ENCODE peak calls at places on chromosome 13, in four cellular contexts. B is neural crest cell, R is ascending aorta, P is cardiac fibroblast. N is an unnamed sample.

GRCh38 chr13:81770868-81771505 is 1430.1 kb upstream of the SPRY2 start:
- DNase-seq in B (no peak), R (no peak), P (no peak), N (no peak)

GRCh38 chr13:42022796-42023493 is 25.5 kb upstream of the DGKH start:
- DNase-seq in B (no peak), R (no peak), P (peak; percentile 56), N (no peak)

GRCh38 chr13:69828527-69828926 is 279.1 kb upstream of the ATXN8OS start:
- DNase-seq in B (no peak), R (no peak), P (no peak), N (no peak)

GRCh38 chr13:66899955-66900354 is 330.2 kb downstream of the PCDH9 start:
- DNase-seq in B (no peak), R (no peak), P (no peak), N (no peak)

GRCh38 chr13:50693755-50694154 is 149.7 kb downstream of the DLEU7 start:
- DNase-seq in B (no peak), R (no peak), P (peak; percentile 49), N (no peak)

GRCh38 chr13:99086869-99087129 is 108.9 kb upstream of the DOCK9 start:
- DNase-seq in B (peak; percentile 22), R (no peak), P (peak; percentile 35), N (no peak)

GRCh38 chr13:92989301-92989700 is 237.3 kb upstream of the GPC6 start:
- DNase-seq in B (no peak), R (no peak), P (no peak), N (no peak)

GRCh38 chr13:41974262-41974900 is 13.5 kb upstream of the VWA8 start:
- DNase-seq in B (no peak), R (no peak), P (no peak), N (no peak)

GRCh38 chr13:27980280-27980998 is 8.1 kb downstream of the URAD start:
- DNase-seq in B (no peak), R (no peak), P (no peak), N (no peak)

GRCh38 chr13:87680298-87680697 is 9.1 kb downstream of the SLITRK5 start:
- DNase-seq in B (no peak), R (no peak), P (no peak), N (peak; percentile 38)

GRCh38 chr13:94617389-94618000 is 15.8 kb downstream of the GPR180 start:
- DNase-seq in B (no peak), R (no peak), P (peak; percentile 36), N (no peak)

GRCh38 chr13:110712849-110713641 is 455 bp upstream of the ING1 start:
- DNase-seq in B (peak; percentile 98), R (peak; percentile 100), P (peak; percentile 100), N (peak; percentile 99)
- TF ChIP-seq CTCF in B (no peak), R (no peak), P (no peak), N (no peak)

DNA sequence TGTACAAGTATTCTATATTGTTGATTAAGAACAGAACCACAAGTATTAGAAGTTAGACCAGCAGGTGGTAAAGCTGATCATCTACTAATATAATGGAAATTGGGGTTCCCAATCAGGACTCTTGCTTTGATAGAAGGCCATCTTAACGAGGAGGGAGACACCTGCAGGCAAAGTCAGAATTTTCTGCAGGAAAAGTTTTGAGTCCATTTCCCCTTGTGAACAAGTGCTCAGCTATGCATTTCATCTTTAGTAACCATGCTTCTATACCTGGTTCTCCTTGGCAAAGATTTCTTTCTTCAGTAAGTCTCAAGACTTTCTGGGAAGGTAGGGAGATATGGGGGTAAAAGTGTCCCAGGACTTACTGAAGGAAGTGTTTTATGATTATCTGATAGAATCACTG is 36.1 kb upstream of the USPL1 start:
- DNase-seq in B (no peak), R (no peak), P (peak; percentile 41), N (peak; percentile 5)
- TF ChIP-seq CTCF in B (peak; percentile 42), R (no peak), P (peak; percentile 17), N (peak; percentile 56)

DNA sequence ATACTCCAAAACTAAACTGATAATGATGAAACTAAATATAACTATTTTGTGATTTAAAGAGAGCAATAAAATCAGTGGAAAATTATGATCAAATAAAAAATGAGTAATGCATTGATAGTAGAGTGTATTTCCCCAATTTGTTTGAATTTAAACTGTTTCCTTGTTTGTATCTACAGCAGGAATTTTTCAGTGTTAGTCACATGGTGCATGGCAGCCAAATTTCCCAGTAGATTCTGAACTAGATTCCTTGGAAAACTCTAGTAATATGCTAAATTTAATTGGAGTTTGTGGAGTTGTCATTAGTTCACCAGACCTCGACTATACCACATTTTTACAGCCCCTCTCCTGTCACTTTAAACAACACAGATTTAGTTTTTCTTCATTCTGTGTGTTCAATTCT is 156.2 kb downstream of the PCCA start:
- DNase-seq in B (no peak), R (no peak), P (no peak), N (no peak)
- TF ChIP-seq CTCF in B (no peak), R (no peak), P (no peak), N (no peak)

DNA sequence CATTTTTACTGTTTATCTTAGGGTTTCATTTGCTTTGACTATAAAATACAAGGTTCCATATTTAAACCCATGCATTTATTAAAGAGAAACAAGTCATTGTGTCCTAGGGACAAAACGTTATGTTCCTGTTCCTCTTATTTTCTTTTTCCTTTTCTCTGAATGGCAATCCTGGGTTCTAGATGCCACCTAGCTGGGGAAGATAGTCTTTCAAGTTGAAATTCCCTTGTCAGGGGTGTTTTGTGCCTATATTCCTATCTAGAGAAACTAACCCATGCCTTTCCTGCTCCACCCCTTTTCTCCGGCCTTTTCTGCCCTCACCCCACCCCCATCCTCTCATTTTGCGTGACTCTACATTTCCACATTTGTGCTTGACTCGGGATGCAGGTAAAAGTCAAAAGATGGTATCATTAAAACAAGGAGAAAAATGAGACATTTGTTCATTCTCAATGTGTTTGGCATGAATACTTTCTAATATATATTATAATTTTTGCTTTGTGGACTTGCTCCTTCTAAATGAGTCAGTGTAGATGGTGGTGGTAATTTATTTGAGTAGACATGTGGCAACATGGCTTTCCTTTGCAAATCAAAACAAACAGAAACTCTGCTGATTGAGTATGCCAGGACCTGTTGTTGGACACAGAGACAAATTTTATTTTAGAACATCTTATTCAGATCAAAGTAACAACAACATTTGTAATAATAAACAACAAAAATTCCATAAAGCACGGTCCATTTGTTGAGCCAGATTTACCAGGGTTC is 26.8 kb upstream of the STARD13 start:
- DNase-seq in B (no peak), R (no peak), P (peak; percentile 42), N (no peak)
- TF ChIP-seq CTCF in B (no peak), R (no peak), P (peak; percentile 17), N (no peak)

DNA sequence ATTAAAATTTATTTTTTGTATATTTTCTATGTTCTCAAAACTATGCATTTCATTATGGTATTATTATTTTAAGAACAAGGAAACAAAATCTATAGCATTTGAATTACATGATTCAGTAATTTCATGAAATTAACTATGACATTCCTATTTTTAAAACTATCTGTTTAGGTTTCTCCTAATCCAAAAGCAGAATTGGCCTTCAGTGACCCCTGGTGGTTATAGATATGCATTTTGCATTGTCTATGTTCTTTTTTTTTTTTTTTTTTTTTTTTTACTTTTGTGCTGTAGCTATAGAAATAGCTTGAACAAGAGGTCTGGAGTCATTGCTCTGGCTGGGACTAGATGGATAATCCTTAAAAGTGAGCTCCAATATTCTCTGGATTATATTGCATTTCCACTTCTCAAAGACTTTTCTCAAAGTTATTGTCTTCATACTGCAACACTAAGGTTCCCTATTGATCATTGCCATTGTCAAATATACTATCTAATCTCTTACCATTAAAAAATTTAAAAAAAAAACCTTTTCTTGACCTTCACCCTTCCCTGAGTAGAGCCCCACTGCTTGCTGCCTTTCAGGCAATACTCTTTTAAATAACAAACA is 15.9 kb upstream of the DNAJC3 start:
- DNase-seq in B (no peak), R (no peak), P (peak; percentile 75), N (peak; percentile 62)
- TF ChIP-seq CTCF in B (peak; percentile 78), R (peak; percentile 15), P (peak; percentile 52), N (peak; percentile 86)

DNA sequence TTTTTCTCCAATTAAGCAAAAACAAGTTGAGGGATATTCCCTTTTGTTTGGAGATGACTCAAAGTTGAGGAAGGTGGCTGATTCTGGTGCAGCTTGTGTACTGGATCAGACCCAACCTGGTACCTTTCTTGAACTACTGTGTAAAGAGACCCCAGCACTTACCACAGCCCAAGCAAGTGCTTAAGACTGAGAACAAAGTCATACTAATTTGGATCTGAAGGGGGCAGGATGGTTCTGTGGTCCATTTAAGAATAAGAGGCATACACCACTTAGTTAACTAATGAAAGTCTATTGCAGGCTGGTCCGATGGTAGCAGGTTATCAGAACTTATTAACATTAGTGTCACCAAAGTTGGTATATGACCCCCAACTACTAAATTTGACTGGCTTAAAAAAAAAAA is 6.3 kb downstream of the THSD1 start:
- DNase-seq in B (no peak), R (no peak), P (peak; percentile 58), N (no peak)
- TF ChIP-seq CTCF in B (no peak), R (no peak), P (peak; percentile 29), N (no peak)

GRCh38 chr13:30904043-30904442 is 2.0 kb upstream of the MEDAG start:
- DNase-seq in B (no peak), R (no peak), P (peak; percentile 71), N (no peak)

GRCh38 chr13:30907167-30907761 is 1.2 kb downstream of the MEDAG start:
- DNase-seq in B (no peak), R (peak; percentile 75), P (peak; percentile 54), N (no peak)

GRCh38 chr13:30908416-30908980 is 2.4 kb downstream of the MEDAG start:
- DNase-seq in B (no peak), R (peak; percentile 83), P (peak; percentile 48), N (no peak)

GRCh38 chr13:30906411-30906990 is 430 bp downstream of the MEDAG start:
- DNase-seq in B (peak; percentile 5), R (no peak), P (no peak), N (no peak)

GRCh38 chr13:30905932-30906383 is at the start of gene MEDAG:
- DNase-seq in B (no peak), R (peak; percentile 96), P (peak; percentile 94), N (no peak)
- TF ChIP-seq CTCF in B (no peak), R (no peak), P (peak; percentile 0), N (no peak)

GRCh38 chr13:40769970-40770369 is 1.0 kb downstream of the MRPS31 start:
- DNase-seq in B (no peak), R (no peak), P (no peak), N (no peak)
- TF ChIP-seq CTCF in B (no peak), R (no peak), P (no peak), N (no peak)

DNA sequence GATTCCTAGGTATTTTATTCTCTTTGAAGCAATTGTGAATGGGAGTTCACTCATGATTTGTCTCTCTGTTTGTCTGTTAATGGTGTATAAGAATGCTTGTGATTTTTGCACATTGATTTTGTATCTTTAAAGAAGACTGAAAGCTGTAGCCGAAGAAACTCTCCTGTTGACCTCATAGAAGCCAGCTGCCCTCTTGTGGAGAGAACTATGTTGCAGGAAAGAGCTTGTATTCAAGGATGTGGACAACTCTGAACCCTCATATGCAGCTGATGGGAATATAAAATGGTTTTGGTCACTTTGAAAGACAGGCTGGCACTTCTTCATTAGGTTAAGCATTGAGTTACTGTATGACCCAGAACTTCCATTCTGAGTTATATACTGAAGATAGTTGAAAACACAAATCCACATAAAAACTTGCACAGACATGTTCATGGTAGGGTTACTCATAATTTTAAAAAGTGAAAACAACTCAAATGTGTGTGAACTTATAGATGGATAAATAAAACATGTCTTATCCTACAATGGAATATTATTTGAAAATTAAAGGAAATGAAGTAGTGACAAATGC is 65.8 kb upstream of the SLITRK6 start:
- DNase-seq in B (no peak), R (no peak), P (peak; percentile 1), N (no peak)
- TF ChIP-seq CTCF in B (peak; percentile 56), R (no peak), P (peak; percentile 8), N (peak; percentile 58)